ENCODE peak calls at places on chromosomes 12 and 14, in seven cellular contexts. O is MM.1S, D is A673, M is tibial artery, G is tibial nerve, W is sigmoid colon, E is psoas muscle. P is an unnamed sample.
A peak's percentile ranks its signal among the peaks of the same experiment; 100 is the strongest.

GRCh38 chr12:5745251-5745888 is 199.7 kb downstream of the ANO2 start:
- DNase-seq in W (no peak), G (peak; percentile 82), D (peak; percentile 70), M (peak; percentile 74), E (peak; percentile 61), O (peak; percentile 65), P (peak; percentile 71)

GRCh38 chr14:81464253-81465001 is 64.3 kb upstream of the STON2 start:
- DNase-seq in W (no peak), O (peak; percentile 74), D (peak; percentile 79), E (no peak), G (peak; percentile 94), M (peak; percentile 41), P (peak; percentile 54)

GRCh38 chr12:6980075-6980474 is 9.4 kb downstream of the EMG1 start:
- DNase-seq in M (no peak), E (no peak), O (no peak), W (no peak), D (no peak), G (no peak), P (no peak)

GRCh38 chr12:115712676-115713075 is 564.8 kb downstream of the MED13L start:
- DNase-seq in D (no peak), E (no peak), O (no peak), G (no peak), W (no peak), M (no peak), P (no peak)

GRCh38 chr12:78490841-78491240 is 373.7 kb upstream of the SYT1 start:
- DNase-seq in W (no peak), G (no peak), M (no peak), E (no peak), O (no peak), D (no peak), P (no peak)

GRCh38 chr14:61154606-61155005 is 126.5 kb downstream of the TMEM30B start:
- DNase-seq in D (peak; percentile 40), W (no peak), E (no peak), O (no peak), G (no peak), M (no peak), P (no peak)

GRCh38 chr14:74502236-74503019 is 8.9 kb downstream of the ISCA2 start:
- DNase-seq in W (no peak), M (peak; percentile 18), O (peak; percentile 6), G (peak; percentile 57), D (peak; percentile 51), E (no peak), P (no peak)

GRCh38 chr12:48980953-48981756 is 3.0 kb downstream of the WNT1 start:
- DNase-seq in E (peak; percentile 63), G (no peak), D (no peak), M (no peak), W (no peak), O (no peak), P (no peak)

GRCh38 chr14:103657466-103657865 is 28.5 kb downstream of the KLC1 start:
- DNase-seq in G (no peak), D (no peak), E (no peak), O (no peak), W (peak; percentile 78), M (no peak), P (no peak)

GRCh38 chr12:96193725-96194571 is at the start of gene ELK3:
- DNase-seq in G (peak; percentile 48), W (peak; percentile 84), D (peak; percentile 83), E (peak; percentile 81), M (peak; percentile 57), O (peak; percentile 60), P (peak; percentile 60)

GRCh38 chr12:9048930-9049329 is 59.6 kb downstream of the KLRG1 start:
- DNase-seq in W (no peak), O (no peak), M (no peak), D (no peak), G (no peak), E (no peak), P (no peak)

GRCh38 chr12:9047105-9047504 is 57.8 kb downstream of the KLRG1 start:
- DNase-seq in M (no peak), G (no peak), O (no peak), E (no peak), W (no peak), D (no peak), P (no peak)

GRCh38 chr12:9051156-9051545 is 61.8 kb downstream of the KLRG1 start:
- DNase-seq in O (no peak), E (no peak), G (no peak), M (no peak), W (no peak), D (no peak), P (no peak)

GRCh38 chr12:9050521-9051155 is 61.3 kb downstream of the KLRG1 start:
- DNase-seq in O (no peak), D (no peak), G (no peak), W (no peak), M (no peak), E (no peak), P (no peak)

DNA sequence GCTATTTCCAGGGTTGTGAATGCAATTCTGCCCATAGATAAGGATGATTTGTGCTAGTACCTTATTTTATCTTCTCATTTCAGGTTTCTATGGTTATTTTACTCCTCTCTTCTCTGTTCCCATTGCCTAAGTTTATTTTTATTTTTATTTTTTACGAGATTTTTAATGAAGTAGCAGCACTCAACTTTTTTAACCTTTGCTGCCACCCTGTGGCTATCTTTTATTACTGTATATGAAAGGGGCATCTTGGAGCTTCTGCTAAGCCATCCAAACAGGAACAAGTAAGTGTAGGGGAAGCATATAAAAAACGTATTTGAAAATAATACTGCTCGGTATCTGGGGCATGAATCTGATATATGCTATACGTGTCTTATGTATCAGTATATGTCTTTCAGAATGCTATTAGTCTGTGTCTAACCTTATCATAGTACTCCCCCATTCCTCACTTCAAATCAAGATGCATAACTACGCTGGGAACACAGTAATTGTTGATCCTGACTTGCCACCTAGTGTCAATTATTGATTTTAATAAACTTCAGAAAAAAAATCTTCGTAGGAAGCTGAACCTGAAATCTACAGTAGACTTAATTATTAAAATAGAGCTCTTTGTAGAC is 60.3 kb downstream of the KLRG1 start:
- DNase-seq in W (no peak), G (no peak), O (peak; percentile 39), D (peak; percentile 59), E (no peak), M (no peak), P (no peak)
- TF ChIP-seq CTCF in W (peak; percentile 13), G (peak; percentile 34), O (peak; percentile 55), D (peak; percentile 73), E (peak; percentile 54), M (peak; percentile 50), P (peak; percentile 11)

GRCh38 chr12:52044284-52044983 is 6.8 kb upstream of the NR4A1 start:
- DNase-seq in M (peak; percentile 92), W (peak; percentile 97), E (peak; percentile 94), O (peak; percentile 0), D (no peak), G (peak; percentile 77), P (peak; percentile 52)

GRCh38 chr12:52049688-52050087 is 1.6 kb upstream of the NR4A1 start:
- DNase-seq in G (no peak), M (no peak), W (no peak), E (no peak), O (peak; percentile 2), D (no peak), P (no peak)

GRCh38 chr12:52045794-52046199 is 5.4 kb upstream of the NR4A1 start:
- DNase-seq in M (no peak), W (peak; percentile 78), E (no peak), G (no peak), O (no peak), D (no peak), P (no peak)

GRCh38 chr12:52049286-52049685 is 2.0 kb upstream of the NR4A1 start:
- DNase-seq in E (no peak), D (no peak), W (no peak), M (no peak), G (no peak), O (peak; percentile 5), P (no peak)

DNA sequence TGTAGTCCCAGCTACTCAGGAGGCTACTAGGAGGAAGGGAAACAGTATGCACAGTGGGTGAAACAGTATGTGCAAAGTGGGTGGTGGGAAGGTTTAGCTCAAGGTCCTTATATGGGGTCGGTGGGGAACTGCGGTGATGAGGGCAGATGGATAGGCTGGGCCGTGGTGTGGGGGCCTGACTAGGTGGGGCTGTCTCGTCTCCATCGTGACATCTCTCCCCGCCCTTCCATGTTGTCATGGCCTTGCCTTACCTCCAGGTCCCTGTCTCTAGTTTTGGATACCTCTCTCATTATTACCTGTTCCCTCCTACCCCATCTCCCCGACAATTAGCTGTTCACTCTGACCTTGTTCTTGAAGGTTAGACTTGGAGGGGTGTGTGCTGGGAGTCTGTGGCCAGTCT is 4.4 kb upstream of the NR4A1 start:
- DNase-seq in G (no peak), O (no peak), E (no peak), M (no peak), W (peak; percentile 63), D (no peak), P (no peak)
- H3K4me1 ChIP-seq in G (peaks cover 46% of the 10 kb centered on the region), O (peaks cover 13% of the 10 kb centered on the region), E (peaks cover 60% of the 10 kb centered on the region), M (no peaks in the 10 kb centered on the region), W (peaks cover 59% of the 10 kb centered on the region), D (peaks cover 12% of the 10 kb centered on the region), P (peaks cover 29% of the 10 kb centered on the region)

GRCh38 chr12:1948883-1949282 is 30.4 kb upstream of the CACNA2D4 start:
- DNase-seq in O (no peak), G (no peak), W (no peak), E (no peak), D (no peak), M (no peak), P (no peak)
- H3K36me3 ChIP-seq in O (no peaks in the 10 kb centered on the region), G (peaks cover 97% of the 10 kb centered on the region), W (peaks cover 74% of the 10 kb centered on the region), E (peaks cover 9% of the 10 kb centered on the region), D (no peaks in the 10 kb centered on the region), M (peaks cover 77% of the 10 kb centered on the region), P (peaks cover 8% of the 10 kb centered on the region)

GRCh38 chr12:118064608-118065007 is 3.6 kb upstream of the WSB2 start:
- DNase-seq in D (peak; percentile 36), W (no peak), O (no peak), G (no peak), M (no peak), E (no peak), P (no peak)
- TF ChIP-seq CTCF in D (peak; percentile 47), W (no peak), O (no peak), G (no peak), M (no peak), E (no peak), P (no peak)

DNA sequence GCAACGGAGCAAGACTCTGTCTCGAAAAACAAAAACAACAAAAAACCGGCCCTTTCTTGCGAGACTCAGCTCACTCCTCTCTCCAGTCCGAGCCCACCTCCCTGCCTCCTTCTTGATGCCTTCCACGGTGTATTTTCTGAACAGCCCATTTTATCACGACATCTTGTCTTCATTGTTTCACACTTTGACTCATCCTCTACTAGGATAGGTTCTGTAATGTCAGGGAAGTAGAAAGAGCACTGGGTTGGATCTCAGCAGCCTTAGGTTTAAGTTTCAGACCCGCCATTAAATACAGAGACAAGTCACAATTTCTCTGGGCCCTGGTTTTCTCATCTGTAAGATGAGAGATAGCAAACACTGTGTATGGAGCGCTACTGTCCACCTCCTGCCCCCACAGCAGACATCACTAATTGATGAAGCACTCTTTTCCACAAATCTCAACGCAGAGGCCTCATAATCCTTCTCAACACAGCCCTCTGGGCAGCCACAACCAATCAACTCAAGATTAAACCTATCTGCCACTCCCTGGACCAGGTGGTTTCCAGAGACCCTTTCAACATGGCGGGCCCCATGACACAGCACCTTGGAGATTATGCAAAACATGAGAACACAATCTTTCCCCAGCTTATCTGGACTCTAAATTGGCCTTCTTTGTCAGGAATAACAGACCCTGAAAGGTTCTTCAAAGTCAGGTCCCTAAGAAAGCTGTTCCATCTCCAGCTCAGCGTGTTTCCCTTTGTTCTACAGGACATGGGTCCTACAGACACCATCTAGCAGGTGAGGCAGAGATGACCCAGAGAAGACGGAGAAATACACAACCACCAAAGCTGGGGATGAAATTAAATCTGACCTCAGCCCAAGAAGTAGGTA is 35.6 kb downstream of the CCDC88C start:
- DNase-seq in G (no peak), E (no peak), D (no peak), W (no peak), O (no peak), M (no peak), P (no peak)
- H3K4me1 ChIP-seq in G (peaks cover 20% of the 10 kb centered on the region), E (no peaks in the 10 kb centered on the region), D (peaks cover 53% of the 10 kb centered on the region), W (peaks cover 10% of the 10 kb centered on the region), O (peaks cover 89% of the 10 kb centered on the region), M (no peaks in the 10 kb centered on the region), P (no peaks in the 10 kb centered on the region)

P was measured in lung.